ENCODE peak calls at places on chromosome 14, in six cellular contexts. L is neural progenitor cell, G is BJ, H is HFFc6, U is endothelial cell, Q is left ventricle myocardium inferior. P is an unnamed sample.

GRCh38 chr14:74919421-74920165 is 3.5 kb downstream of the RPS6KL1 start:
- DNase-seq in H (no peak), Q (no peak), U (no peak), L (no peak), G (no peak), P (no peak)

GRCh38 chr14:70415788-70416187 is 1.1 kb downstream of the SYNJ2BP start:
- DNase-seq in G (no peak), L (no peak), U (no peak), H (no peak), Q (no peak), P (no peak)

GRCh38 chr14:71551291-71551955 is 380.8 kb upstream of the RGS6 start:
- DNase-seq in Q (no peak), U (no peak), G (peak), H (peak), L (no peak), P (no peak)

GRCh38 chr14:71586131-71586893 is 345.9 kb upstream of the RGS6 start:
- DNase-seq in L (peak), H (peak), G (no peak), U (no peak), Q (no peak), P (no peak)

GRCh38 chr14:64741961-64742360 is 37.7 kb downstream of the PLEKHG3 start:
- DNase-seq in H (no peak), Q (no peak), U (no peak), L (no peak), G (no peak), P (no peak)

GRCh38 chr14:78593949-78594348 is 423.8 kb downstream of the NRXN3 start:
- DNase-seq in L (no peak), Q (no peak), H (no peak), U (no peak), G (no peak), P (no peak)

GRCh38 chr14:61218765-61219164 is 62.4 kb downstream of the TMEM30B start:
- DNase-seq in G (peak), H (no peak), L (no peak), U (no peak), Q (peak), P (no peak)

GRCh38 chr14:67429651-67430205 is 17.8 kb upstream of the PLEK2 start:
- DNase-seq in G (peak), U (no peak), H (no peak), Q (no peak), L (no peak), P (no peak)

GRCh38 chr14:73739174-73739898 is 25.2 kb upstream of the PNMA1 start:
- DNase-seq in L (no peak), Q (no peak), U (no peak), G (no peak), H (no peak), P (no peak)

GRCh38 chr14:104139460-104140212 is 1.2 kb downstream of the KIF26A start:
- DNase-seq in Q (peak), G (no peak), U (peak), L (peak), H (no peak), P (no peak)

GRCh38 chr14:61147898-61148549 is 133.1 kb downstream of the TMEM30B start:
- DNase-seq in L (peak), H (peak), G (peak), Q (no peak), U (no peak), P (no peak)

GRCh38 chr14:20641591-20641990 is at the start of gene OR6S1:
- DNase-seq in Q (no peak), U (no peak), G (no peak), H (no peak), L (no peak), P (no peak)

GRCh38 chr14:104287301-104288009 is 149.1 kb downstream of the KIF26A start:
- DNase-seq in U (no peak), Q (peak), L (no peak), H (no peak), G (no peak), P (no peak)

GRCh38 chr14:36208690-36209278 is 32.3 kb upstream of the PTCSC3 start:
- DNase-seq in G (no peak), Q (no peak), L (no peak), U (no peak), H (no peak), P (no peak)

GRCh38 chr14:30621354-30621953 is 665 bp upstream of the SCFD1 start:
- DNase-seq in U (peak), Q (no peak), L (peak), H (peak), G (no peak), P (no peak)

GRCh38 chr14:104865631-104866441 is 768 bp downstream of the CEP170B start:
- DNase-seq in H (peak), L (peak), Q (peak), U (peak), G (peak), P (no peak)

GRCh38 chr14:94460631-94461416 is 8.2 kb upstream of the SERPINA11 start:
- DNase-seq in Q (no peak), U (no peak), L (no peak), G (no peak), H (no peak), P (no peak)

GRCh38 chr14:105249175-105250007 is 1.1 kb downstream of the BTBD6 start:
- DNase-seq in G (no peak), Q (no peak), U (peak), L (peak), H (no peak), P (peak)

GRCh38 chr14:71130491-71131179 is 223.4 kb downstream of the PCNX1 start:
- DNase-seq in G (no peak), Q (no peak), L (no peak), H (peak), U (no peak), P (no peak)

DNA sequence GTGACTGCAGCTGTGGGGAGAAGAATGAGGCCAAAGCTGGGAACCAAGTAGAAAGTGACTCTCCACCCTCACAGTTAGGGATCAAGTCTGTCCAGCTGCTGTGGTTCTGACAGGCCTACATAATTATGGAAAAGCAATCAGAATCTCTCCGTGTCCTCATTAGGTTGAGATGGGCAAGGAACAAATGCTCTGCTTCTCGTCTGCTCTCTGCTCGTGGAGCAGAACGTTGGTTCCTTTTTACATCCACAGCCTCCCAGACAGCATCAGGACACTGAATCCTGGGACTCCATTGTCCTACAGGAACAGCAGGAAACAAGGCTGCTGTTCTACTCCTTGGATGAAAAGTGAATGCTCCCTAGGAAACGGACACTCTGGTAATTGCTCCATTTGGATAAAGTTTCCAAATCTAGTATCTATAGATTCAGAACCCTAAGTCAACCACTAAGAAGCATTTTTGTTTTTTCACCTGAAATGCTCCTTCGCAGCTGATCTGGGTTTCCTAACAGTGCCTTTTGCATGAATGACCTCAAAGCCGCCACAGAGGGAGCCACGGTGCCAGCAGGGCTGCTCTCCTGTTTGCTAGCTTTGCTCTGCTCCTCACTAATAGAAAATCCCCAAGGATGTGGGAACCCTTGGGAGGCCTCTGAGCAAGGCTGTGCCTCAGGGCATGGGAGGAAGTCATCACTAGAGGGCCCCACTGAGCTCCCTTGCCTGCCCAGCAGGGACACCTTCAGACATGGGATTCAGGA is 102.0 kb downstream of the EGLN3 start:
- DNase-seq in H (peak), G (no peak), L (peak), Q (peak), U (peak), P (peak)
- TF ChIP-seq CTCF in H (peak), G (peak), L (peak), Q (peak), U (peak), P (peak)

DNA sequence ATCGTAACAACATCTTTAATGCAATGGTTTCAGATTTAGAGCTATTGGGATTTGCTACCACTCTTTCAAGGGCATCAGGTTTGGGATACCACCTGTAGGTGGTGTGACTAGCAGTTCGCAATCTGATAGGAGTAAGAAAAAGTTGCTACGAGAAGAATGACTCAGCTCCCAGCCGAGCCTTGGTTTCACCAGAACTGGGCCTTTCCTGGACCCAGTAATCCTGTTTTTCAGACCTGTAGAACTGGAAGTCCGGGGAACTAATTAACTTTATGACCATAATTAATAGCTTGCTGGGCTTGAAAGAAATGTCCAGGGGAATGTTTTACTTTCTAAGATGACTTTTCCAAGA is 770 bp downstream of the ABHD4 start:
- DNase-seq in G (no peak), U (no peak), Q (no peak), L (peak), H (peak), P (no peak)
- TF ChIP-seq CTCF in G (peak), U (no peak), Q (peak), L (peak), H (peak), P (peak)

GRCh38 chr14:66105819-66106218 is 380.4 kb upstream of the CCDC196 start:
- DNase-seq in H (no peak), U (no peak), G (no peak), Q (no peak), L (no peak), P (no peak)
- TF ChIP-seq CTCF in H (no peak), U (no peak), G (no peak), Q (no peak), L (no peak), P (no peak)

DNA sequence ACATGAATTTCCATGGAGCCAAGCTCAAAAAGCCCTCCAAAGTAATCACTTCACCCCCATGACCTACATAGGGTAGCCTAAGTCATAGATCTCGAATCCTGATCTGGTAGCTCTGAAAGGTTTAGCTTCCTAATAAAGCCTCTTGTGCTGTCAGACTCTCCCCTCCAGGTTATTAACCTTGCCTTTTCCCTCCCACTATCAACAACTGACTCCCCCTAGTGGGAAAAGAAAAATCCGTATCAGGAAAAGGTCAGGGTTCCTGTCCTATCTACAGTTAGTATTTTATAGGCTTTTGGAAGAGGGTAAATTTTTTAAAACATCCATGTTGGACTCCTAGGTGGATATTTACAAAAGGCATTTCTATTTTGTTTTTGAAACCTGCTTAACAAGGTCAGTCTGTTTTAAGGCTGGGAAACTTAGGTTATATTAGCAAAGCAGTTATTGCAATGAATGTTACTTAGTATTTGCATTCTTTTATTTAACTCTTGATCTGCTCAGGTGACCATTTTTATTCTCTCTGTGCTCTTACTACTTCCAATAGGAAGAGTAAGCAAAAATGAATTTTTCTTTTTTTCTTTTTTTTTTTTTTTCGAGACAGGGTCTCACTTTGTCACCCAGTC is 8.0 kb downstream of the YY1 start:
- DNase-seq in G (no peak), H (peak), L (peak), Q (no peak), U (peak), P (no peak)
- TF ChIP-seq CTCF in G (peak), H (peak), L (peak), Q (peak), U (peak), P (peak)

DNA sequence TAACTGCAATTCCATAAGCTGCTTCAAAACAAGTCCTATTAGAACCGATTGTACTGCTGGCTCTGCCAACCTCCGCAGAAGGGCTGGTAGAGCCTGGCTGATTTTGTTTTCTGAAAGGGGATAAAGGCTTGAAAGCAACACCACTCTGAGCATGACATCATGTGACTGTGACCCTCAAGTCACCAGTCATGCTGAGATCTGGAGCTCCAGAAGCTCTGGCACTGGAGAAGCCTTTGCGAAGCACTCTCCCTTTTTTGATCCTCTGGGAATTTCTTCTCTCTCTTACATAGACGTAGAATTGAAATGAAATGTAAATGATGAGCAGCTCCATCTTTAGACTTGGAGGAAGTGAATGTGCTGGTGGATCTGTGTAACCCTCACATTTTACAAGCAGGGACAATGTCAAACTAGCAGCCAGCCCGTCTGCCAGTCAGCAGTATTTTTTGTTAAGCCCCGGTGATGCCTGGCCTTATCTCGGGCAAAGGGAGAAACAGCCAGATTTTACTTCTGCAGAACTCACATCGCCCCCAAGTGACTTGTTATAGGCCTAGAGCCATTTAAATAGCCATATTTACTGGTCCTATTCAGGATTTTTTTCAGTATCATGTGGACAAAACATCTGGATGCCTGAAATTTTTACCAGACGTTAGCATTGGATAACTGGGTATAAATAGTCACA is 112.1 kb upstream of the NPAS3 start:
- DNase-seq in Q (no peak), H (no peak), U (no peak), L (peak), G (no peak), P (no peak)
- TF ChIP-seq CTCF in Q (peak), H (peak), U (no peak), L (peak), G (no peak), P (no peak)

GRCh38 chr14:86038401-86038985 is 508.5 kb downstream of the FLRT2 start:
- DNase-seq in H (peak), G (no peak), L (peak), U (peak), Q (no peak), P (peak)
- TF ChIP-seq CTCF in H (peak), G (peak), L (peak), U (peak), Q (peak), P (peak)

GRCh38 chr14:45664668-45665356 is 411.8 kb upstream of the MIS18BP1 start:
- DNase-seq in Q (no peak), H (no peak), U (peak), G (no peak), L (peak), P (no peak)
- TF ChIP-seq CTCF in Q (no peak), H (peak), U (peak), G (peak), L (peak), P (peak)